ENCODE peak calls at places on chromosomes 13 and 19, in eight cellular contexts. N is left cardiac atrium; G is activated CD8-positive, alpha-beta memory T cell treated with anti-CD3 and anti-CD28 coated beads, Interleukin-2, amount 50 U/mL, for 48 hours; M is lower leg skin; E is pancreas; X is GM06990; D is hepatic stellate cell; P is MM.1S. Q is an unnamed sample.

GRCh38 chr19:30266687-30267086 is 105.5 kb upstream of the ZNF536 start:
- DNase-seq in D (no peak), N (no peak), E (no peak), M (no peak), P (no peak), G (no peak), X (no peak), Q (no peak)

GRCh38 chr19:46009530-46010510 is 13.0 kb downstream of the PGLYRP1 start:
- DNase-seq in M (no peak), D (peak; percentile 75), E (peak; percentile 70), X (peak; percentile 37), G (peak; percentile 89), N (peak; percentile 63), P (peak; percentile 30), Q (peak; percentile 74)

GRCh38 chr13:38767506-38768265 is 80.8 kb downstream of the FREM2 start:
- DNase-seq in E (no peak), G (no peak), X (no peak), M (no peak), N (no peak), D (no peak), P (no peak), Q (no peak)

GRCh38 chr13:70405266-70405665 is 297.0 kb upstream of the KLHL1 start:
- DNase-seq in G (no peak), P (no peak), X (no peak), M (no peak), D (no peak), E (no peak), N (no peak), Q (no peak)

GRCh38 chr19:52277471-52277870 is 8.1 kb downstream of the ZNF766 start:
- DNase-seq in M (no peak), D (no peak), E (no peak), G (no peak), X (no peak), N (no peak), P (no peak), Q (no peak)

GRCh38 chr19:37333457-37333856 is 37.4 kb upstream of the ZNF527 start:
- DNase-seq in D (no peak), G (no peak), X (no peak), E (no peak), M (no peak), N (no peak), P (no peak), Q (no peak)

GRCh38 chr13:73820688-73821087 is 313.5 kb downstream of the KLF12 start:
- DNase-seq in M (no peak), P (no peak), D (no peak), G (no peak), X (no peak), E (no peak), N (no peak), Q (no peak)

GRCh38 chr19:41328157-41328817 is 18.3 kb downstream of the CCDC97 start:
- DNase-seq in D (no peak), E (no peak), M (no peak), P (peak; percentile 36), G (no peak), N (no peak), X (no peak), Q (no peak)

GRCh38 chr13:23578411-23579071 is 8.3 kb downstream of the TNFRSF19 start:
- DNase-seq in N (peak; percentile 88), P (peak; percentile 67), X (peak; percentile 88), G (peak; percentile 86), M (peak; percentile 74), E (peak; percentile 88), D (peak; percentile 55), Q (peak; percentile 80)

GRCh38 chr13:93794197-93794885 is 567.7 kb downstream of the GPC6 start:
- DNase-seq in N (no peak), G (peak; percentile 66), X (peak; percentile 6), P (peak; percentile 69), M (no peak), E (no peak), D (no peak), Q (no peak)

GRCh38 chr19:15452111-15453047 is 2.6 kb upstream of the WIZ start:
- DNase-seq in X (no peak), D (peak; percentile 96), N (peak; percentile 95), G (peak; percentile 66), P (no peak), E (peak; percentile 96), M (peak; percentile 80), Q (peak; percentile 86)

GRCh38 chr13:91722267-91722884 is 324.0 kb downstream of the GPC5 start:
- DNase-seq in D (peak; percentile 3), G (no peak), N (no peak), E (no peak), P (peak; percentile 19), M (no peak), X (no peak), Q (no peak)

GRCh38 chr19:5903054-5903501 is 512 bp downstream of the NDUFA11 start:
- DNase-seq in M (no peak), G (no peak), N (no peak), X (no peak), P (peak; percentile 30), D (peak; percentile 68), E (no peak), Q (no peak)

GRCh38 chr13:96052655-96053002 is 572 bp downstream of the UGGT2 start:
- DNase-seq in X (no peak), E (no peak), G (no peak), M (no peak), N (no peak), P (peak; percentile 68), D (peak; percentile 50), Q (no peak)